ENCODE peak calls at places on chromosomes 3 and 15, in ten cellular contexts. One of them, this sample, is unnamed.

GRCh38 chr3:123284399-123285010 is 82.8 kb downstream of the SEC22A start:
- DNase-seq in psoas muscle: no peak
- DNase-seq in cardiac fibroblast: no peak
- DNase-seq in HL-60: no peak
- DNase-seq in cardiac muscle cell: no peak
- DNase-seq in AG09309: no peak
- DNase-seq in endodermal cell: peak; percentile 24
- DNase-seq in GM12864: no peak
- DNase-seq in heart left ventricle: peak; percentile 75
- DNase-seq in dorsolateral prefrontal cortex: no peak
- DNase-seq in this sample: no peak

GRCh38 chr3:184229424-184230080 is at the start of gene VWA5B2:
- DNase-seq in psoas muscle: peak; percentile 66
- DNase-seq in cardiac fibroblast: no peak
- DNase-seq in HL-60: no peak
- DNase-seq in cardiac muscle cell: peak; percentile 83
- DNase-seq in AG09309: no peak
- DNase-seq in endodermal cell: peak; percentile 90
- DNase-seq in GM12864: no peak
- DNase-seq in heart left ventricle: peak; percentile 60
- DNase-seq in dorsolateral prefrontal cortex: peak; percentile 65
- DNase-seq in this sample: peak; percentile 72

GRCh38 chr3:176566757-176567156 is 630.5 kb downstream of the TBL1XR1 start:
- DNase-seq in psoas muscle: no peak
- DNase-seq in cardiac fibroblast: no peak
- DNase-seq in HL-60: no peak
- DNase-seq in cardiac muscle cell: no peak
- DNase-seq in AG09309: no peak
- DNase-seq in endodermal cell: no peak
- DNase-seq in GM12864: no peak
- DNase-seq in heart left ventricle: no peak
- DNase-seq in dorsolateral prefrontal cortex: no peak
- DNase-seq in this sample: no peak

GRCh38 chr3:123314409-123315270 is 112.9 kb downstream of the SEC22A start:
- DNase-seq in psoas muscle: no peak
- DNase-seq in cardiac fibroblast: no peak
- DNase-seq in HL-60: no peak
- DNase-seq in cardiac muscle cell: no peak
- DNase-seq in AG09309: no peak
- DNase-seq in endodermal cell: peak; percentile 99
- DNase-seq in GM12864: no peak
- DNase-seq in heart left ventricle: no peak
- DNase-seq in dorsolateral prefrontal cortex: no peak
- DNase-seq in this sample: no peak

GRCh38 chr3:156233875-156234274 is 113.5 kb downstream of the KCNAB1 start:
- DNase-seq in psoas muscle: no peak
- DNase-seq in cardiac fibroblast: peak; percentile 4
- DNase-seq in HL-60: no peak
- DNase-seq in cardiac muscle cell: no peak
- DNase-seq in AG09309: no peak
- DNase-seq in endodermal cell: peak; percentile 47
- DNase-seq in GM12864: no peak
- DNase-seq in heart left ventricle: no peak
- DNase-seq in dorsolateral prefrontal cortex: no peak
- DNase-seq in this sample: no peak

GRCh38 chr3:125072310-125072709 is 16.5 kb upstream of the HEG1 start:
- DNase-seq in psoas muscle: no peak
- DNase-seq in cardiac fibroblast: peak; percentile 41
- DNase-seq in HL-60: no peak
- DNase-seq in cardiac muscle cell: no peak
- DNase-seq in AG09309: no peak
- DNase-seq in endodermal cell: no peak
- DNase-seq in GM12864: no peak
- DNase-seq in heart left ventricle: peak; percentile 51
- DNase-seq in dorsolateral prefrontal cortex: no peak
- DNase-seq in this sample: no peak

GRCh38 chr3:5732081-5732480 is 544.6 kb downstream of the EDEM1 start:
- DNase-seq in psoas muscle: no peak
- DNase-seq in cardiac fibroblast: no peak
- DNase-seq in HL-60: no peak
- DNase-seq in cardiac muscle cell: no peak
- DNase-seq in AG09309: no peak
- DNase-seq in endodermal cell: no peak
- DNase-seq in GM12864: no peak
- DNase-seq in heart left ventricle: no peak
- DNase-seq in dorsolateral prefrontal cortex: no peak
- DNase-seq in this sample: no peak

GRCh38 chr3:36911990-36912804 is 32.7 kb downstream of the TRANK1 start:
- DNase-seq in psoas muscle: no peak
- DNase-seq in cardiac fibroblast: peak; percentile 88
- DNase-seq in HL-60: peak; percentile 86
- DNase-seq in cardiac muscle cell: no peak
- DNase-seq in AG09309: peak; percentile 27
- DNase-seq in endodermal cell: peak; percentile 25
- DNase-seq in GM12864: peak; percentile 94
- DNase-seq in heart left ventricle: no peak
- DNase-seq in dorsolateral prefrontal cortex: no peak
- DNase-seq in this sample: peak; percentile 93

GRCh38 chr15:66698318-66698961 is 3.6 kb upstream of the SMAD6 start:
- DNase-seq in psoas muscle: peak; percentile 68
- DNase-seq in cardiac fibroblast: peak; percentile 86
- DNase-seq in HL-60: peak; percentile 63
- DNase-seq in cardiac muscle cell: peak; percentile 85
- DNase-seq in AG09309: no peak
- DNase-seq in endodermal cell: peak; percentile 94
- DNase-seq in GM12864: no peak
- DNase-seq in heart left ventricle: peak; percentile 76
- DNase-seq in dorsolateral prefrontal cortex: no peak
- DNase-seq in this sample: peak; percentile 42

GRCh38 chr15:71294636-71295241 is 179.5 kb downstream of the THSD4 start:
- DNase-seq in psoas muscle: no peak
- DNase-seq in cardiac fibroblast: peak; percentile 92
- DNase-seq in HL-60: no peak
- DNase-seq in cardiac muscle cell: no peak
- DNase-seq in AG09309: peak; percentile 88
- DNase-seq in endodermal cell: no peak
- DNase-seq in GM12864: no peak
- DNase-seq in heart left ventricle: no peak
- DNase-seq in dorsolateral prefrontal cortex: no peak
- DNase-seq in this sample: no peak

GRCh38 chr3:5197470-5198312 is 10.2 kb downstream of the EDEM1 start:
- DNase-seq in psoas muscle: no peak
- DNase-seq in cardiac fibroblast: peak; percentile 73
- DNase-seq in HL-60: peak; percentile 62
- DNase-seq in cardiac muscle cell: no peak
- DNase-seq in AG09309: no peak
- DNase-seq in endodermal cell: no peak
- DNase-seq in GM12864: peak; percentile 83
- DNase-seq in heart left ventricle: no peak
- DNase-seq in dorsolateral prefrontal cortex: no peak
- DNase-seq in this sample: peak; percentile 87

GRCh38 chr3:99696497-99696896 is 58.1 kb downstream of the COL8A1 start:
- DNase-seq in psoas muscle: no peak
- DNase-seq in cardiac fibroblast: peak; percentile 56
- DNase-seq in HL-60: no peak
- DNase-seq in cardiac muscle cell: no peak
- DNase-seq in AG09309: no peak
- DNase-seq in endodermal cell: no peak
- DNase-seq in GM12864: no peak
- DNase-seq in heart left ventricle: no peak
- DNase-seq in dorsolateral prefrontal cortex: no peak
- DNase-seq in this sample: no peak

GRCh38 chr15:52566889-52567288 is 1.9 kb downstream of the ARPP19 start:
- DNase-seq in psoas muscle: no peak
- DNase-seq in cardiac fibroblast: no peak
- DNase-seq in HL-60: no peak
- DNase-seq in cardiac muscle cell: no peak
- DNase-seq in AG09309: no peak
- DNase-seq in endodermal cell: no peak
- DNase-seq in GM12864: no peak
- DNase-seq in heart left ventricle: no peak
- DNase-seq in dorsolateral prefrontal cortex: no peak
- DNase-seq in this sample: peak; percentile 33

GRCh38 chr3:52090131-52090548 is 33.8 kb upstream of the DUSP7 start:
- DNase-seq in psoas muscle: peak; percentile 48
- DNase-seq in cardiac fibroblast: peak; percentile 86
- DNase-seq in HL-60: no peak
- DNase-seq in cardiac muscle cell: no peak
- DNase-seq in AG09309: peak; percentile 71
- DNase-seq in endodermal cell: no peak
- DNase-seq in GM12864: no peak
- DNase-seq in heart left ventricle: peak; percentile 37
- DNase-seq in dorsolateral prefrontal cortex: peak; percentile 60
- DNase-seq in this sample: no peak

GRCh38 chr3:61853912-61854311 is 292.5 kb downstream of the PTPRG start:
- DNase-seq in psoas muscle: no peak
- DNase-seq in cardiac fibroblast: peak; percentile 10
- DNase-seq in HL-60: no peak
- DNase-seq in cardiac muscle cell: peak; percentile 23
- DNase-seq in AG09309: no peak
- DNase-seq in endodermal cell: peak; percentile 42
- DNase-seq in GM12864: no peak
- DNase-seq in heart left ventricle: no peak
- DNase-seq in dorsolateral prefrontal cortex: no peak
- DNase-seq in this sample: no peak

GRCh38 chr3:24520941-24521305 is 26.3 kb upstream of the THRB start:
- DNase-seq in psoas muscle: no peak
- DNase-seq in cardiac fibroblast: no peak
- DNase-seq in HL-60: no peak
- DNase-seq in cardiac muscle cell: no peak
- DNase-seq in AG09309: no peak
- DNase-seq in endodermal cell: no peak
- DNase-seq in GM12864: no peak
- DNase-seq in heart left ventricle: no peak
- DNase-seq in dorsolateral prefrontal cortex: no peak
- DNase-seq in this sample: no peak
- H3K4me3 ChIP-seq in psoas muscle: peak overlapping the region; percentile 84
- H3K4me3 ChIP-seq in cardiac fibroblast: peak overlapping the region; percentile 51
- H3K4me3 ChIP-seq in HL-60: no peak overlapping the region
- H3K4me3 ChIP-seq in cardiac muscle cell: peak overlapping the region; percentile 61
- H3K4me3 ChIP-seq in AG09309: peak overlapping the region; percentile 46
- H3K4me3 ChIP-seq in endodermal cell: peak overlapping the region; percentile 78
- H3K4me3 ChIP-seq in GM12864: no peak overlapping the region
- H3K4me3 ChIP-seq in heart left ventricle: peak overlapping the region; percentile 63
- H3K4me3 ChIP-seq in dorsolateral prefrontal cortex: peak overlapping the region; percentile 75
- H3K4me3 ChIP-seq in this sample: no peak overlapping the region

GRCh38 chr3:190860531-190860930 is 2.0 kb downstream of the GMNC start:
- DNase-seq in psoas muscle: no peak
- DNase-seq in cardiac fibroblast: no peak
- DNase-seq in HL-60: no peak
- DNase-seq in cardiac muscle cell: no peak
- DNase-seq in AG09309: no peak
- DNase-seq in endodermal cell: no peak
- DNase-seq in GM12864: no peak
- DNase-seq in heart left ventricle: no peak
- DNase-seq in dorsolateral prefrontal cortex: no peak
- DNase-seq in this sample: no peak

GRCh38 chr3:190849607-190850006 is 12.9 kb downstream of the GMNC start:
- DNase-seq in psoas muscle: no peak
- DNase-seq in cardiac fibroblast: no peak
- DNase-seq in HL-60: no peak
- DNase-seq in cardiac muscle cell: no peak
- DNase-seq in AG09309: no peak
- DNase-seq in endodermal cell: no peak
- DNase-seq in GM12864: no peak
- DNase-seq in heart left ventricle: no peak
- DNase-seq in dorsolateral prefrontal cortex: no peak
- DNase-seq in this sample: no peak

GRCh38 chr3:190853464-190853863 is 9.0 kb downstream of the GMNC start:
- DNase-seq in psoas muscle: no peak
- DNase-seq in cardiac fibroblast: no peak
- DNase-seq in HL-60: peak; percentile 6
- DNase-seq in cardiac muscle cell: no peak
- DNase-seq in AG09309: no peak
- DNase-seq in endodermal cell: no peak
- DNase-seq in GM12864: no peak
- DNase-seq in heart left ventricle: no peak
- DNase-seq in dorsolateral prefrontal cortex: no peak
- DNase-seq in this sample: no peak

GRCh38 chr3:190854062-190854461 is 8.4 kb downstream of the GMNC start:
- DNase-seq in psoas muscle: no peak
- DNase-seq in cardiac fibroblast: no peak
- DNase-seq in HL-60: peak; percentile 70
- DNase-seq in cardiac muscle cell: no peak
- DNase-seq in AG09309: no peak
- DNase-seq in endodermal cell: no peak
- DNase-seq in GM12864: no peak
- DNase-seq in heart left ventricle: no peak
- DNase-seq in dorsolateral prefrontal cortex: no peak
- DNase-seq in this sample: no peak

DNA sequence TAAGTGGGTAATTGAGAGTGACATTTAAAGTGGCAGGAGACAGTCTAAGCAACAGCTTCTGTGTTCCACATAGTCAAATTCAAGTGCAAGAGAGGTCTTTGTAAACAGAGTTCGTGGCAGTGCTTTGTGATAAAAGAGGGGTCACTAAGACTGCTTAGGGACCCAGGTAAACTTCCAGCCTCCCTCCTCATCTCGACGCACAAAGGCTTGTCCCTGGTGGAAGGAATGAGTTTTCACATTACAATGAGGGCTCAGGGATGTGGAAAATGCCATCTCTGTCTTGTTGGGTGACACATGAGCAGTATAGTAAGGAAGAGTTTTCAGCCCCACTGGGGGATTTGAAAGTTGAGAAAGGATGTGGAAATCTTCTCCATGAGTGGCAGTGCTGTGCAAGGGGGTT is 7.3 kb downstream of the GMNC start:
- DNase-seq in psoas muscle: no peak
- DNase-seq in cardiac fibroblast: no peak
- DNase-seq in HL-60: no peak
- DNase-seq in cardiac muscle cell: no peak
- DNase-seq in AG09309: no peak
- DNase-seq in endodermal cell: peak; percentile 65
- DNase-seq in GM12864: no peak
- DNase-seq in heart left ventricle: no peak
- DNase-seq in dorsolateral prefrontal cortex: no peak
- DNase-seq in this sample: no peak
- TF ChIP-seq CTCF in psoas muscle: no peak
- TF ChIP-seq CTCF in cardiac fibroblast: no peak
- TF ChIP-seq CTCF in HL-60: no peak
- TF ChIP-seq CTCF in cardiac muscle cell: no peak
- TF ChIP-seq CTCF in AG09309: no peak
- TF ChIP-seq CTCF in endodermal cell: peak; percentile 69
- TF ChIP-seq CTCF in GM12864: no peak
- TF ChIP-seq CTCF in heart left ventricle: no peak
- TF ChIP-seq CTCF in dorsolateral prefrontal cortex: no peak
- TF ChIP-seq CTCF in this sample: no peak

GRCh38 chr3:46093327-46093932 is 66.1 kb upstream of the XCR1 start:
- DNase-seq in psoas muscle: no peak
- DNase-seq in cardiac fibroblast: no peak
- DNase-seq in HL-60: no peak
- DNase-seq in cardiac muscle cell: no peak
- DNase-seq in AG09309: no peak
- DNase-seq in endodermal cell: no peak
- DNase-seq in GM12864: no peak
- DNase-seq in heart left ventricle: no peak
- DNase-seq in dorsolateral prefrontal cortex: no peak
- DNase-seq in this sample: no peak
- H3K4me3 ChIP-seq in psoas muscle: no peak overlapping the region
- H3K4me3 ChIP-seq in cardiac fibroblast: no peak overlapping the region
- H3K4me3 ChIP-seq in HL-60: no peak overlapping the region
- H3K4me3 ChIP-seq in cardiac muscle cell: no peak overlapping the region
- H3K4me3 ChIP-seq in AG09309: no peak overlapping the region
- H3K4me3 ChIP-seq in endodermal cell: no peak overlapping the region
- H3K4me3 ChIP-seq in GM12864: no peak overlapping the region
- H3K4me3 ChIP-seq in heart left ventricle: no peak overlapping the region
- H3K4me3 ChIP-seq in dorsolateral prefrontal cortex: no peak overlapping the region
- H3K4me3 ChIP-seq in this sample: no peak overlapping the region

GRCh38 chr3:48418651-48419050 is 11.2 kb downstream of the PLXNB1 start:
- DNase-seq in psoas muscle: no peak
- DNase-seq in cardiac fibroblast: no peak
- DNase-seq in HL-60: no peak
- DNase-seq in cardiac muscle cell: no peak
- DNase-seq in AG09309: no peak
- DNase-seq in endodermal cell: no peak
- DNase-seq in GM12864: no peak
- DNase-seq in heart left ventricle: peak; percentile 7
- DNase-seq in dorsolateral prefrontal cortex: no peak
- DNase-seq in this sample: no peak
- TF ChIP-seq CTCF in psoas muscle: no peak
- TF ChIP-seq CTCF in cardiac fibroblast: no peak
- TF ChIP-seq CTCF in HL-60: no peak
- TF ChIP-seq CTCF in cardiac muscle cell: no peak
- TF ChIP-seq CTCF in AG09309: no peak
- TF ChIP-seq CTCF in endodermal cell: no peak
- TF ChIP-seq CTCF in GM12864: no peak
- TF ChIP-seq CTCF in heart left ventricle: no peak
- TF ChIP-seq CTCF in dorsolateral prefrontal cortex: no peak
- TF ChIP-seq CTCF in this sample: no peak

This sample was measured in GM12865.